ENCODE peak calls at places on chromosomes 3 and 15, in four cellular contexts. D is nephron progenitor cell, U is thyroid gland, W is mesothelial cell of epicardium. H is an unnamed sample.

GRCh38 chr15:57310876-57311275 is 65.4 kb upstream of the CGNL1 start:
- DNase-seq in W (no peak), U (no peak), D (no peak), H (no peak)

GRCh38 chr3:57958642-57959406 is 49.4 kb upstream of the FLNB start:
- DNase-seq in D (no peak), U (no peak), W (no peak), H (no peak)

GRCh38 chr3:141019244-141019643 is 31.9 kb upstream of the SPSB4 start:
- DNase-seq in W (no peak), D (no peak), U (no peak), H (no peak)

GRCh38 chr3:130827486-130827885 is 66.4 kb upstream of the ATP2C1 start:
- DNase-seq in D (no peak), W (no peak), U (no peak), H (no peak)

GRCh38 chr15:33043636-33044035 is 150.9 kb downstream of the FMN1 start:
- DNase-seq in W (no peak), D (no peak), U (no peak), H (no peak)

GRCh38 chr3:111903067-111903511 is 44.0 kb downstream of the PHLDB2 start:
- DNase-seq in D (no peak), U (no peak), W (no peak), H (no peak)

GRCh38 chr3:180646187-180646790 is 33.0 kb downstream of the CCDC39 start:
- DNase-seq in U (no peak), D (no peak), W (no peak), H (peak)

GRCh38 chr3:139319428-139320402 is 24.1 kb upstream of the MRPS22 start:
- DNase-seq in W (no peak), U (no peak), D (peak), H (peak)

GRCh38 chr3:182583545-182583944 is 209.8 kb upstream of the ATP11B start:
- DNase-seq in U (no peak), W (no peak), D (no peak), H (no peak)

GRCh38 chr15:46786886-46787285 is 930.4 kb upstream of the SEMA6D start:
- DNase-seq in U (no peak), W (no peak), D (no peak), H (no peak)

GRCh38 chr15:55742927-55743614 is at the start of gene PRTG:
- DNase-seq in U (peak), W (peak), D (peak), H (peak)

GRCh38 chr15:89912674-89913396 is at the start of gene ARPIN:
- DNase-seq in W (peak), D (peak), U (peak), H (no peak)

GRCh38 chr3:57927166-57927565 is 81.1 kb upstream of the FLNB start:
- DNase-seq in U (no peak), D (no peak), W (no peak), H (no peak)